ENCODE peak calls at places on chromosomes 13 and 19, in four cellular contexts. X is lower leg skin, T is foreskin fibroblast, B is GM23338. D is an unnamed sample.

GRCh38 chr19:33029746-33030303 is 34.9 kb downstream of the RHPN2 start:
- DNase-seq in X (no peak), T (no peak), B (no peak), D (no peak)

GRCh38 chr19:8835446-8835845 is 3.3 kb downstream of the MBD3L1 start:
- DNase-seq in X (no peak), T (no peak), B (no peak), D (no peak)

GRCh38 chr19:55640577-55641375 is at the start of gene ZNF580:
- DNase-seq in X (no peak), T (peak; percentile 93), B (peak; percentile 75), D (peak; percentile 69)

GRCh38 chr13:110907951-110908898 is 6.6 kb downstream of the ANKRD10 start:
- DNase-seq in X (no peak), T (no peak), B (peak; percentile 90), D (peak; percentile 26)

GRCh38 chr19:48618278-48618915 is 581 bp downstream of the RPL18 start:
- DNase-seq in X (no peak), T (no peak), B (no peak), D (no peak)

GRCh38 chr13:110637747-110638146 is 22.4 kb downstream of the NAXD start:
- DNase-seq in X (no peak), T (no peak), B (no peak), D (no peak)

GRCh38 chr19:18809149-18809978 is 18.3 kb upstream of the COMP start:
- DNase-seq in X (peak; percentile 87), T (peak; percentile 93), B (no peak), D (peak; percentile 96)

GRCh38 chr19:39557791-39558622 is 18.0 kb upstream of the EID2 start:
- DNase-seq in X (no peak), T (peak; percentile 17), B (no peak), D (no peak)

GRCh38 chr19:16112778-16113177 is 1.1 kb downstream of the RAB8A start:
- DNase-seq in X (no peak), T (no peak), B (no peak), D (no peak)

GRCh38 chr19:44869728-44870470 is 21.2 kb upstream of the TOMM40 start:
- DNase-seq in X (peak; percentile 56), T (peak; percentile 25), B (no peak), D (no peak)

GRCh38 chr13:108980237-108980636 is 350.8 kb downstream of the MYO16 start:
- DNase-seq in X (no peak), T (no peak), B (no peak), D (no peak)
- H3K4me3 ChIP-seq in X (no peak overlapping the region), T (no peak overlapping the region), B (no peak overlapping the region), D (no peak overlapping the region)

GRCh38 chr13:100302391-100302790 is 213.5 kb downstream of the PCCA start:
- DNase-seq in X (no peak), T (no peak), B (no peak), D (no peak)

GRCh38 chr13:100304241-100304640 is 215.3 kb downstream of the PCCA start:
- DNase-seq in X (no peak), T (no peak), B (no peak), D (no peak)

GRCh38 chr13:100306444-100306999 is 217.6 kb downstream of the PCCA start:
- DNase-seq in X (no peak), T (no peak), B (peak; percentile 21), D (no peak)

GRCh38 chr13:100305398-100305797 is 216.5 kb downstream of the PCCA start:
- DNase-seq in X (no peak), T (no peak), B (no peak), D (no peak)

GRCh38 chr13:100306042-100306441 is 217.1 kb downstream of the PCCA start:
- DNase-seq in X (no peak), T (no peak), B (peak; percentile 28), D (no peak)
- TF ChIP-seq CTCF in X (no peak), T (no peak), B (no peak), D (no peak)

DNA sequence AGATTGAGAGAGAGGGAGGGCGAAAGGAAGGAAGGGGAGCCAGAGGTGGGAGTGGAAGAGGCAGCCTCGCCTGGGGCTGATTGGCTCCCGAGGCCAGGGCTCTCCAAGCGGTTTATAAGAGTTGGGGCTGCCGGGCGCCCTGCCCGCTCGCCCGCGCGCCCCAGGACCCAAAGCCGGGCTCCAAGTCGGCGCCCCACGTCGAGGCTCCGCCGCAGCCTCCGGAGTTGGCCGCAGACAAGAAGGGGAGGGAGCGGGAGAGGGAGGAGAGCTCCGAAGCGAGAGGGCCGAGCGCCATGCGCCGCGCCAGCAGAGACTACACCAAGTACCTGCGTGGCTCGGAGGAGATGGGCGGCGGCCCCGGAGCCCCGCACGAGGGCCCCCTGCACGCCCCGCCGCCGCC is at the start of gene TNFSF11:
- DNase-seq in X (no peak), T (no peak), B (peak; percentile 90), D (no peak)
- H3K4me3 ChIP-seq in X (peak within 1 kb of the TSS; percentile 9), T (no peak within 1 kb of the TSS), B (peak within 1 kb of the TSS; percentile 83), D (no peak within 1 kb of the TSS)

GRCh38 chr13:102484329-102484728 is 82.5 kb upstream of the FGF14 start:
- DNase-seq in X (no peak), T (peak; percentile 9), B (peak; percentile 56), D (no peak)
- TF ChIP-seq CTCF in X (no peak), T (no peak), B (peak; percentile 50), D (no peak)

GRCh38 chr19:6273701-6274601 is 5.8 kb downstream of the MLLT1 start:
- DNase-seq in X (peak; percentile 84), T (peak; percentile 97), B (no peak), D (peak; percentile 94)
- H3K4me3 ChIP-seq in X (no peak overlapping the region), T (peak overlapping the region; percentile 32), B (no peak overlapping the region), D (peak overlapping the region; percentile 44)